ENCODE peak calls at places on chromosome 3, in four cellular contexts. One of them, this sample, is unnamed.
A peak's percentile ranks its signal among the peaks of the same experiment; 100 is the strongest.

GRCh38 chr3:136334209-136334608 is 84.1 kb downstream of the PCCB start:
- DNase-seq in DND-41: no peak
- DNase-seq in cardiac muscle cell: no peak
- DNase-seq in left ventricle myocardium inferior: no peak
- DNase-seq in this sample: no peak

GRCh38 chr3:143119974-143120715 is 574 bp downstream of the CHST2 start:
- DNase-seq in DND-41: peak; percentile 76
- DNase-seq in cardiac muscle cell: peak; percentile 10
- DNase-seq in left ventricle myocardium inferior: peak; percentile 28
- DNase-seq in this sample: no peak

GRCh38 chr3:123148772-123149171 is 53.0 kb upstream of the SEC22A start:
- DNase-seq in DND-41: no peak
- DNase-seq in cardiac muscle cell: no peak
- DNase-seq in left ventricle myocardium inferior: no peak
- DNase-seq in this sample: no peak

GRCh38 chr3:73504852-73505251 is 119.9 kb downstream of the PDZRN3 start:
- DNase-seq in DND-41: no peak
- DNase-seq in cardiac muscle cell: no peak
- DNase-seq in left ventricle myocardium inferior: no peak
- DNase-seq in this sample: no peak

GRCh38 chr3:13655074-13655913 is 106.4 kb downstream of the FBLN2 start:
- DNase-seq in DND-41: no peak
- DNase-seq in cardiac muscle cell: peak; percentile 64
- DNase-seq in left ventricle myocardium inferior: peak; percentile 45
- DNase-seq in this sample: no peak

GRCh38 chr3:122415762-122416654 is at the start of gene WDR5B:
- DNase-seq in DND-41: peak; percentile 97
- DNase-seq in cardiac muscle cell: peak; percentile 98
- DNase-seq in left ventricle myocardium inferior: peak; percentile 97
- DNase-seq in this sample: peak; percentile 98

GRCh38 chr3:15339786-15340215 is 7.4 kb upstream of the SH3BP5 start:
- DNase-seq in DND-41: no peak
- DNase-seq in cardiac muscle cell: peak; percentile 58
- DNase-seq in left ventricle myocardium inferior: no peak
- DNase-seq in this sample: no peak

GRCh38 chr3:16906679-16907078 is 21.9 kb downstream of the PLCL2 start:
- DNase-seq in DND-41: no peak
- DNase-seq in cardiac muscle cell: peak; percentile 21
- DNase-seq in left ventricle myocardium inferior: no peak
- DNase-seq in this sample: peak; percentile 12

GRCh38 chr3:64272842-64273241 is 47.6 kb upstream of the PRICKLE2 start:
- DNase-seq in DND-41: no peak
- DNase-seq in cardiac muscle cell: no peak
- DNase-seq in left ventricle myocardium inferior: no peak
- DNase-seq in this sample: no peak

GRCh38 chr3:194046995-194047681 is 88.8 kb upstream of the HES1 start:
- DNase-seq in DND-41: peak; percentile 23
- DNase-seq in cardiac muscle cell: no peak
- DNase-seq in left ventricle myocardium inferior: peak; percentile 76
- DNase-seq in this sample: peak; percentile 83

GRCh38 chr3:40124918-40125317 is 184.6 kb upstream of the EIF1B start:
- DNase-seq in DND-41: no peak
- DNase-seq in cardiac muscle cell: no peak
- DNase-seq in left ventricle myocardium inferior: no peak
- DNase-seq in this sample: no peak

GRCh38 chr3:9957214-9957613 is 5.0 kb upstream of the PRRT3 start:
- DNase-seq in DND-41: no peak
- DNase-seq in cardiac muscle cell: no peak
- DNase-seq in left ventricle myocardium inferior: no peak
- DNase-seq in this sample: no peak

GRCh38 chr3:4645468-4645867 is 152.3 kb downstream of the ITPR1 start:
- DNase-seq in DND-41: no peak
- DNase-seq in cardiac muscle cell: no peak
- DNase-seq in left ventricle myocardium inferior: no peak
- DNase-seq in this sample: no peak

GRCh38 chr3:73432021-73432722 is 192.6 kb downstream of the PDZRN3 start:
- DNase-seq in DND-41: peak; percentile 10
- DNase-seq in cardiac muscle cell: peak; percentile 62
- DNase-seq in left ventricle myocardium inferior: no peak
- DNase-seq in this sample: peak; percentile 52

GRCh38 chr3:71168043-71168720 is 415.3 kb downstream of the FOXP1 start:
- DNase-seq in DND-41: no peak
- DNase-seq in cardiac muscle cell: peak; percentile 78
- DNase-seq in left ventricle myocardium inferior: no peak
- DNase-seq in this sample: no peak

GRCh38 chr3:71582612-71583568 is 638 bp downstream of the FOXP1 start:
- DNase-seq in DND-41: peak; percentile 87
- DNase-seq in cardiac muscle cell: peak; percentile 71
- DNase-seq in left ventricle myocardium inferior: peak; percentile 84
- DNase-seq in this sample: peak; percentile 53

GRCh38 chr3:15500107-15500724 is 21.3 kb downstream of the COLQ start:
- DNase-seq in DND-41: no peak
- DNase-seq in cardiac muscle cell: no peak
- DNase-seq in left ventricle myocardium inferior: no peak
- DNase-seq in this sample: no peak

GRCh38 chr3:184565421-184566211 is 4.0 kb downstream of the EPHB3 start:
- DNase-seq in DND-41: no peak
- DNase-seq in cardiac muscle cell: peak; percentile 81
- DNase-seq in left ventricle myocardium inferior: no peak
- DNase-seq in this sample: no peak

GRCh38 chr3:71498053-71498452 is 85.5 kb downstream of the FOXP1 start:
- DNase-seq in DND-41: no peak
- DNase-seq in cardiac muscle cell: no peak
- DNase-seq in left ventricle myocardium inferior: no peak
- DNase-seq in this sample: no peak

GRCh38 chr3:80014576-80014975 is 246.8 kb upstream of the ROBO1 start:
- DNase-seq in DND-41: no peak
- DNase-seq in cardiac muscle cell: peak; percentile 29
- DNase-seq in left ventricle myocardium inferior: no peak
- DNase-seq in this sample: no peak

GRCh38 chr3:104629038-104629437 is 737.7 kb upstream of the ALCAM start:
- DNase-seq in DND-41: no peak
- DNase-seq in cardiac muscle cell: peak; percentile 66
- DNase-seq in left ventricle myocardium inferior: no peak
- DNase-seq in this sample: no peak

GRCh38 chr3:148902173-148902791 is 37.2 kb downstream of the CPA3 start:
- DNase-seq in DND-41: no peak
- DNase-seq in cardiac muscle cell: peak; percentile 59
- DNase-seq in left ventricle myocardium inferior: no peak
- DNase-seq in this sample: no peak

GRCh38 chr3:149479621-149480325 is 5.3 kb downstream of the TM4SF4 start:
- DNase-seq in DND-41: no peak
- DNase-seq in cardiac muscle cell: peak; percentile 72
- DNase-seq in left ventricle myocardium inferior: no peak
- DNase-seq in this sample: no peak

GRCh38 chr3:50698269-50698668 is 23.5 kb downstream of the DOCK3 start:
- DNase-seq in DND-41: no peak
- DNase-seq in cardiac muscle cell: no peak
- DNase-seq in left ventricle myocardium inferior: no peak
- DNase-seq in this sample: no peak

DNA sequence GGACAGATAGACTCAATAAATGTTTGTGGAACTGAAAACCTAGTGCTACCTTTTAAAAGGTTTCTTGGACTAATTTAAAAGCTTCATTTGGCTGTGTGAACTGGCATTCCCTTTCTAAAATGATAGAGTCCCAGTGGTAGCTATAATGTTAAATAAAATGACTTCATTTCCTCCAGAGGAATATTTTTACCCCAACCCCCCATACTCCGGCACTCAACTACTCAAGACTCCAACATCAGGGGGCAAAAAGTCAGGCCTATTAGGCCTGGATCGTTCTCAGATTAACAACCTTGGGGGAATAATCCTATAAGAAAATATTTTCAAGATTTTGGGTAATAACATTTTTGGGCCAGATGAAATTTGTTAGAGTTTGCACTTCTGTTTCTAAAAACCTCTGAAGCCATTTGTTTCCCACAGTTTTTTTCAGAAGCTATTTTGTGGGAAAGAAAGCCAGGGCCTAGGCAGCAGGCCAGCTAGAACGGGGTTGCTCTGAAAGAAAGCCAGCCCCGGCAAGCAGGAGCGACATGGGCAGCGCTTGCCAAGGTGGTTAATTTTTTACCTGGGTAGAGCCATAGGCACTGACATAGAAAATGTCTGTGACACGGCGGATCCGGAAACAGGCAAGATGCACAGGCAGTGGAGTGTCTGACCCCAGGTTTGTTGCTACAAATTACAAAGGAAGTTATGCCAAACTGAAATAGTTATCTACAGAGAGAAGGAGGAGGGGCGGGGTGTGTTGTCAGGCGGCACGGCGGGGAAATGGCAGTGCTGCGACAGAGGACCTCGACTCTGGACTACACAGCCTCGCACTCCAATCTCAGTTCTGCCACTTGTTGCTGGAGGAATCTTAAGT is 84.6 kb downstream of the MAGI1 start:
- DNase-seq in DND-41: no peak
- DNase-seq in cardiac muscle cell: peak; percentile 50
- DNase-seq in left ventricle myocardium inferior: peak; percentile 33
- DNase-seq in this sample: no peak
- H3K4me3 ChIP-seq in DND-41: no peak overlapping the region
- H3K4me3 ChIP-seq in cardiac muscle cell: no peak overlapping the region
- H3K4me3 ChIP-seq in left ventricle myocardium inferior: peak overlapping the region; percentile 52
- H3K4me3 ChIP-seq in this sample: no peak overlapping the region

DNA sequence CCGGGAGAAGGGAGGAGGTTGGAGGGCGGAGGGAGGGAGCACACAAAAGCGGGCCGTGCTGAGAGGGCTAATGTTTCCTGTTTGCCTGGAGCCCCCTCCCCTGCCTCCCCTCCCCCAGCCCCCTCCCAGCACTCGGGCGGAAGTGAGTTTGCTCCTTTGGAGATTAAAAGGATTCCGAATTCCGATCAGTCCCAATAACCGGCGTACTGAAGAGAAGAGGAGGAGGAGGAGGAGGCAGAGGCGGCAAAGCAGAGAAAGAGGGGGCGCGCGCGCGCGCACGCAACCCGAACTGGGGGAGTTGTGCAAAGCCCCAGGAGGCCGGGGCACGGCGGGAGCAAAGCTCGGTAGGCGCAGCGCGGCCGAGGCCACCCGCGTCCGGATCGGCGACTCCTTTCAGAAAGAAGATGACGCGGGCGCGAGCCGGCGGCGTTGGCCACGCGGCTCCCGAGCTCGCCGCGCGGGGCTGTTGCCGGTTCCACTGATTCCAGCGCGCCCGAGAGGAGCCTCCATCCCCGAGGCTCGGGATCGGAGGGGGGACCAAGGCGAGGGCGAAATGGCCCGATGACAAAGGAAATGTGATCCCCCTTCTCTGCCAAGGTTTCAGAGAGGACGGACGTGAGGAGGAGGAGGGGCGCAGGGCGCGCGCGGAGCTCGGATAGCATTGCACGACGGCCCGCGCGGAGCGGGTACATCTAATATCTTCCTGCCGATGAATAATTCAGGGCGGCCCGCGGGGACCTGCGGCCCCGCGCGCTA is 1.2 kb upstream of the TRIM71 start:
- DNase-seq in DND-41: peak; percentile 72
- DNase-seq in cardiac muscle cell: peak; percentile 19
- DNase-seq in left ventricle myocardium inferior: no peak
- DNase-seq in this sample: no peak
- H3K27me3 ChIP-seq in DND-41: peaks cover 6% of the 10 kb centered on the region
- H3K27me3 ChIP-seq in cardiac muscle cell: no peaks in the 10 kb centered on the region
- H3K27me3 ChIP-seq in left ventricle myocardium inferior: peaks cover 70% of the 10 kb centered on the region
- H3K27me3 ChIP-seq in this sample: no peaks in the 10 kb centered on the region

DNA sequence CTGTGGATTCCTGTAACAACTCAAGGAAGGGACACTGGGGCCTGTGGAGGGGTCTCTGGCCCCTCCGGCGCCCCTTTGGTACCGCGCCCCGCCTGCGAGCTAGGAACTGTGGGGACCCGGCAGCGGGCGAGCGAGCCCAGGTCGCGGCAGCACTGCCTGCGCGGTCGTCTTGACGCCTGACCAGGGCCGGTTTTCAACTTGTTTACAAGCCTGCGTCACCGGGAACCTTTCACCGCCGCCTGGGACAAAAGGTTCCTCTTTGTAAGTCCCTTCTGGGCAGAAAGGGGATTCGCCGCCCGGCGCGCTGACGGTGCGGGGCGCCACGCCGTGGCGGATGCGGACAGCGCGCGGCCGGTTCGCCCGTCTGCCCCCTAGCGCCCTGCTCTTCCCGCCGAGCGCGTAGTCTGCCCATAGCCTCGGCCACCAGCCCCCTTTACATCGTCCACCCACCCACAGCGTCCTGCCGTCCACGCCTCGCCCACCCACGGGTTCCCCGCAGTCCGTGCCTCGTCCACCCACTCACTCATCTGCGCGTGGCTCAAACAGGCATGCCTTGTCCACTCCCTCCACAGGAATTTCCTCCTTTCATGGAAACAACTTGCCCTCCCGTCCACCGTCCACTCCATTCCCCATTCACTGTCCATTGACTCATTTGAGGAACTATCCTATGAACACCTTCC is 5.5 kb upstream of the CFAP100 start:
- DNase-seq in DND-41: no peak
- DNase-seq in cardiac muscle cell: peak; percentile 94
- DNase-seq in left ventricle myocardium inferior: peak; percentile 90
- DNase-seq in this sample: peak; percentile 85
- H3K4me3 ChIP-seq in DND-41: no peak overlapping the region
- H3K4me3 ChIP-seq in cardiac muscle cell: peak overlapping the region; percentile 18
- H3K4me3 ChIP-seq in left ventricle myocardium inferior: peak overlapping the region; percentile 65
- H3K4me3 ChIP-seq in this sample: peak overlapping the region; percentile 56

GRCh38 chr3:128993461-128994172 is at the start of gene CFAP92:
- DNase-seq in DND-41: peak; percentile 90
- DNase-seq in cardiac muscle cell: peak; percentile 76
- DNase-seq in left ventricle myocardium inferior: peak; percentile 89
- DNase-seq in this sample: peak; percentile 92
- H3K27me3 ChIP-seq in DND-41: no peaks in the 10 kb centered on the region
- H3K27me3 ChIP-seq in cardiac muscle cell: peaks cover 51% of the 10 kb centered on the region
- H3K27me3 ChIP-seq in left ventricle myocardium inferior: no peaks in the 10 kb centered on the region
- H3K27me3 ChIP-seq in this sample: no peaks in the 10 kb centered on the region

This sample was measured in MM.1S.